ENCODE peak calls at places on chromosomes 5 and 9, in six cellular contexts. Z is kidney epithelial cell, G is cardiac muscle cell, T is body of pancreas, Q is stomach, H is OCI-LY7. B is an unnamed sample.

GRCh38 chr9:23750808-23751207 is 75.2 kb downstream of the ELAVL2 start:
- DNase-seq in Z (no peak), G (no peak), T (no peak), Q (no peak), H (no peak), B (no peak)

GRCh38 chr5:35337332-35338168 is 107.3 kb upstream of the PRLR start:
- DNase-seq in Z (no peak), G (peak; percentile 16), T (no peak), Q (no peak), H (no peak), B (no peak)

GRCh38 chr9:127574089-127574921 is 37.8 kb upstream of the STXBP1 start:
- DNase-seq in Z (no peak), G (no peak), T (peak; percentile 95), Q (peak; percentile 97), H (no peak), B (no peak)

GRCh38 chr5:7904170-7904569 is 35.2 kb downstream of the MTRR start:
- DNase-seq in Z (peak; percentile 21), G (no peak), T (no peak), Q (no peak), H (no peak), B (no peak)

GRCh38 chr5:140725799-140726471 is 25.7 kb downstream of the ZMAT2 start:
- DNase-seq in Z (peak; percentile 86), G (peak; percentile 80), T (peak; percentile 88), Q (peak; percentile 49), H (no peak), B (peak; percentile 28)

GRCh38 chr5:4862500-4862899 is 277.6 kb upstream of the ADAMTS16 start:
- DNase-seq in Z (peak; percentile 10), G (peak; percentile 60), T (no peak), Q (no peak), H (peak; percentile 41), B (no peak)

GRCh38 chr9:136088939-136089696 is 6.0 kb downstream of the NACC2 start:
- DNase-seq in Z (no peak), G (no peak), T (no peak), Q (no peak), H (no peak), B (no peak)

GRCh38 chr9:95330720-95331404 is 13.4 kb upstream of the FANCC start:
- DNase-seq in Z (no peak), G (no peak), T (no peak), Q (no peak), H (no peak), B (no peak)

GRCh38 chr5:93611900-93612898 is 29.2 kb downstream of the NR2F1 start:
- DNase-seq in Z (no peak), G (peak; percentile 52), T (no peak), Q (no peak), H (no peak), B (no peak)

GRCh38 chr9:32954642-32955041 is 46.8 kb downstream of the APTX start:
- DNase-seq in Z (peak; percentile 5), G (no peak), T (peak; percentile 45), Q (no peak), H (no peak), B (no peak)

GRCh38 chr9:76379494-76379893 is 14.7 kb downstream of the RFK start:
- DNase-seq in Z (peak; percentile 82), G (no peak), T (peak; percentile 77), Q (peak; percentile 49), H (no peak), B (no peak)

GRCh38 chr9:121494192-121494591 is 5.5 kb downstream of the GGTA1 start:
- DNase-seq in Z (no peak), G (no peak), T (peak; percentile 40), Q (no peak), H (no peak), B (no peak)

GRCh38 chr5:58149345-58149744 is 310.5 kb downstream of the PLK2 start:
- DNase-seq in Z (no peak), G (no peak), T (no peak), Q (no peak), H (no peak), B (no peak)

GRCh38 chr5:19534751-19535150 is 453.2 kb downstream of the CDH18 start:
- DNase-seq in Z (no peak), G (no peak), T (no peak), Q (no peak), H (no peak), B (no peak)

GRCh38 chr5:65803699-65804426 is 81.9 kb downstream of the NLN start:
- DNase-seq in Z (no peak), G (no peak), T (no peak), Q (no peak), H (no peak), B (peak; percentile 43)

GRCh38 chr5:172412724-172413260 is 41.5 kb downstream of the SH3PXD2B start:
- DNase-seq in Z (peak; percentile 26), G (no peak), T (peak; percentile 86), Q (peak; percentile 58), H (no peak), B (no peak)

GRCh38 chr9:70413427-70413797 is 1.0 kb downstream of the KLF9 start:
- DNase-seq in Z (no peak), G (peak; percentile 46), T (no peak), Q (no peak), H (no peak), B (no peak)

GRCh38 chr9:70413798-70414775 is at the start of gene KLF9:
- DNase-seq in Z (peak; percentile 94), G (peak; percentile 87), T (peak; percentile 98), Q (peak; percentile 94), H (peak; percentile 84), B (peak; percentile 97)

GRCh38 chr9:70412678-70413426 is 1.6 kb downstream of the KLF9 start:
- DNase-seq in Z (no peak), G (peak; percentile 69), T (peak; percentile 92), Q (peak; percentile 85), H (no peak), B (peak; percentile 59)

GRCh38 chr9:70415476-70415875 is 1.0 kb upstream of the KLF9 start:
- DNase-seq in Z (no peak), G (no peak), T (no peak), Q (no peak), H (no peak), B (no peak)

DNA sequence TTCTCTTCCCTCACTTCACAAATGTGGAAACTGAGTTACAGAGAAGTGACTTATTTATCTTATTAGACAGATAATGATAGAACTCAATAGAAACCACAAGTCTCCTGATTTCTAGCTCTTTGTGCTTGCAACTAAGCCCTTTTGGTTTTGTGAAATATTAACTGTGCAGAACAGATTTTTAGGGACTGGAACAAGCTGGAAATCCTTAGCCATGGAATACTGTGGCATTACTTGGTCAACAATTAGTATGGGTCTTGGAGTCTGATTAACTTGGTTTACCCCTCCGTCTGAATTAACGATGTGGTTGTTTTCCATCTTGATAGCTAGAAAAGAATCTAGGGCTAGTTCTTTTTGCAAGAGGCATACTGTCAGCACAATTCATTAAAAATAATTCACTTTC is 584 bp upstream of the KLF9 start:
- DNase-seq in Z (no peak), G (no peak), T (no peak), Q (no peak), H (no peak), B (no peak)
- H3K4me3 ChIP-seq in Z (no peak overlapping the region), G (no peak overlapping the region), T (no peak overlapping the region), Q (peak overlapping the region; percentile 65), H (no peak overlapping the region), B (no peak overlapping the region)

DNA sequence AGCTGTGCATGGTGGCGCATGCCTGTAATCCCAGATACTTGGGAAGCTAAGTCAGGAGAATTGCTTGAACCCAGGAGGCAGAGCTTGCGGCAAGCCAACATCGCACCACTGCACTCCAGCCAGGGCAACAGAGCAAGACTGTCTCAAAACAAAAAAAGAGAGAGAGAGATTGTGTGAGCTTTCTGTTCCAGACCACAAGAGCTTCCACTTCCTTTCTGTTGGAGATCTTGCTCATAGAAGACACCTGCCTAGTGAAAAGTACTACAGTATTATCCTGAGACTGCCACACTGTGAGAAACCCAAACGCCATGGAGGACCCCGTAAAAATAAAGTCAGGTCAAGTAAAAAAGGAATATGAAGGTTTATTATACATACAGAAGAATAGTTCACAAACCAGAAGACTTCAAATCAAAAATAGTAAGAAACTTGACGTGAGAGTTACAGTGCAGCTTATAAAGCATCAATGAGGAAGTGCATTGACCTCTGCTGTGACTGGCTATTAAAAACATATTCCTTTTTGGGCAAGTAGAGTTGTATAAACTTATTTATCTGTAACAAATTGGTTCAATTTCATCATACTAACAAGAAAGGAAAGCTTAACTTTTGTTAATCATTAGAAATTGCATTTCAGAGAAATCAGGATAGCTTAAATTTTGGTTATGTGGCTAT is 4.3 kb upstream of the EMB start:
- DNase-seq in Z (no peak), G (no peak), T (no peak), Q (no peak), H (peak; percentile 92), B (peak; percentile 51)
- H3K4me3 ChIP-seq in Z (no peak overlapping the region), G (no peak overlapping the region), T (no peak overlapping the region), Q (no peak overlapping the region), H (peak overlapping the region; percentile 47), B (peak overlapping the region; percentile 44)

GRCh38 chr9:35754264-35754663 is at the start of gene MSMP:
- DNase-seq in Z (no peak), G (no peak), T (no peak), Q (no peak), H (no peak), B (no peak)

GRCh38 chr9:35755071-35755470 is 995 bp upstream of the MSMP start:
- DNase-seq in Z (no peak), G (no peak), T (no peak), Q (no peak), H (no peak), B (no peak)

GRCh38 chr9:35757527-35758275 is 3.6 kb upstream of the MSMP start:
- DNase-seq in Z (no peak), G (no peak), T (peak; percentile 69), Q (no peak), H (no peak), B (no peak)

GRCh38 chr9:35756743-35757526 is 2.9 kb upstream of the MSMP start:
- DNase-seq in Z (no peak), G (peak; percentile 64), T (peak; percentile 75), Q (peak; percentile 74), H (peak; percentile 91), B (peak; percentile 78)

DNA sequence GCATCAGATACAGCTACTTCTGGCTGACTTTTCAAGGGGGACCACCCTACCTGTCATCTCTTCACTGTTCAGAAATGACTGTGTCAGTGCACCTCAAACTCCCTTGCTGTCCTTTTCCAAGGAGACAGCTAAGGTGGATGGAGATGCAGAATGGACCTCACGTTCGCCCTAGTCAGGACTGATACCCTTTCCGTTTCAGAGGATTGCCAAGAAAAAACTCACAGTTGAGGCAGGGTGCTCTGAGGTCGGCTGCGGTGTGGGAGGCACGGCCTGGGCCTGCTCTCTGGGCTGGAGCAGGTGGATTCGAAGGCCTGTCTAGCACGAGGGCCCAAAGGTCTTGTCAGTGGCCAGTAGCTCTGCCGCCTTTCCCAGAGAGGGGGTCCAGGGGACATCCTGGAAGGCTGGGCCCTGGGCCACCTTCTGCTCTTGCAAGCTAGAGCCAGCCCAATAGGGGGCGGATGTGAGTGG is 2.2 kb upstream of the MSMP start:
- DNase-seq in Z (no peak), G (peak; percentile 62), T (no peak), Q (peak; percentile 74), H (no peak), B (no peak)
- H3K4me3 ChIP-seq in Z (peak overlapping the region; percentile 66), G (peak overlapping the region; percentile 72), T (peak overlapping the region; percentile 57), Q (peak overlapping the region; percentile 65), H (peak overlapping the region; percentile 74), B (peak overlapping the region; percentile 92)

DNA sequence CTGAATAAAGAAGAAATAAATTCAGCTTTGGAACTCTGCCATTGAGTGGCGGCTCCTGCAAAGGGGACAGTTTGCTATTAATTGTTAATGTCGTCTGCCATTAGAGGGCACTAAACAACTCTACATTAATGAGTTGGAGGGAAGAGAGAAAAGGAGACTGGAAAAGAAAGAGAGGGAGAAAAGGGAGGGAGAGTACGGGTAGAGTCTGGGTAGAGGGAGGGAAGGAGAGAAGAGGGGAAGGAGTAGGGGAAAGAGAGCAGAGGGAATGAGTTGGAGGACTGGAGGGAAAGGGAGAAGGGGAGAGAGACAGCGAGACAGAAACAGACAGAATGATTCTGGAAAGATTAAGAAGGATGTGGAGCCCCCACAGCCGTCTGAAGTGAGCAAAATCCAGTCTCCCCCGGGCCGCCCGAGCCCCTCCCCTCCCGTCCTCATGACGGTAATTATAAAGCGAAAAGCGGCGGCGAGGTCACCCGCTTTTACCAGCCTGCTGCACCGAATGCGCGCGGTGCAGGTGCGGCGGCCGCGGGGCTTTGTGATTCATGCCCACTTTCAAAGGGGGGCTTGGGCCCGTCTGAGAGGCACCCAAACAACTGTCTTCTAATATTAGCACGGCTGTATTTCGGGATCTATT is 1.9 kb upstream of the FST start:
- DNase-seq in Z (no peak), G (peak; percentile 81), T (peak; percentile 30), Q (peak; percentile 37), H (peak; percentile 40), B (no peak)
- H3K4me3 ChIP-seq in Z (peak overlapping the region; percentile 14), G (peak overlapping the region; percentile 93), T (no peak overlapping the region), Q (peak overlapping the region; percentile 90), H (peak overlapping the region; percentile 18), B (no peak overlapping the region)

B was measured in naive thymus-derived CD4-positive, alpha-beta T cell.